ENCODE peak calls at places on chromosome 14, in four cellular contexts. C, Z, B and G are unnamed samples.

GRCh38 chr14:63992858-63993257 is 140.1 kb downstream of the SYNE2 start:
- DNase-seq in C (no peak), Z (no peak), B (no peak), G (no peak)

GRCh38 chr14:100371773-100372172 is 48.6 kb downstream of the SLC25A47 start:
- DNase-seq in C (no peak), Z (no peak), B (no peak), G (no peak)

GRCh38 chr14:76710093-76711010 is 50.9 kb upstream of the VASH1 start:
- DNase-seq in C (no peak), Z (peak; percentile 28), B (peak; percentile 22), G (peak; percentile 61)

GRCh38 chr14:28759056-28759657 is 7.4 kb upstream of the FOXG1 start:
- DNase-seq in C (no peak), Z (no peak), B (no peak), G (no peak)

GRCh38 chr14:53055003-53055402 is 98.1 kb downstream of the DDHD1 start:
- DNase-seq in C (peak; percentile 15), Z (peak; percentile 38), B (peak; percentile 21), G (peak; percentile 40)

GRCh38 chr14:52473557-52473956 is 78.7 kb downstream of the TXNDC16 start:
- DNase-seq in C (no peak), Z (peak; percentile 44), B (no peak), G (no peak)

GRCh38 chr14:104256025-104256424 is 117.6 kb downstream of the KIF26A start:
- DNase-seq in C (no peak), Z (no peak), B (no peak), G (no peak)

GRCh38 chr14:72793154-72793725 is 100.7 kb downstream of the DPF3 start:
- DNase-seq in C (no peak), Z (no peak), B (no peak), G (no peak)

GRCh38 chr14:73143003-73143402 is 6.7 kb downstream of the PSEN1 start:
- DNase-seq in C (no peak), Z (no peak), B (no peak), G (no peak)

GRCh38 chr14:100019156-100019882 is 45.9 kb upstream of the EVL start:
- DNase-seq in C (no peak), Z (peak; percentile 84), B (peak; percentile 32), G (peak; percentile 33)

GRCh38 chr14:103343905-103344797 is 10.1 kb downstream of the EIF5 start:
- DNase-seq in C (no peak), Z (no peak), B (no peak), G (no peak)

GRCh38 chr14:95274283-95274682 is 45.4 kb downstream of the CLMN start:
- DNase-seq in C (no peak), Z (no peak), B (no peak), G (no peak)
- TF ChIP-seq TARDBP in C (no peak), Z (no peak), B (no peak), G (no peak)

GRCh38 chr14:91380610-91381371 is 36.8 kb downstream of the CCDC88C start:
- DNase-seq in C (no peak), Z (no peak), B (no peak), G (peak; percentile 30)
- TF ChIP-seq TARDBP in C (no peak), Z (no peak), B (no peak), G (no peak)

DNA sequence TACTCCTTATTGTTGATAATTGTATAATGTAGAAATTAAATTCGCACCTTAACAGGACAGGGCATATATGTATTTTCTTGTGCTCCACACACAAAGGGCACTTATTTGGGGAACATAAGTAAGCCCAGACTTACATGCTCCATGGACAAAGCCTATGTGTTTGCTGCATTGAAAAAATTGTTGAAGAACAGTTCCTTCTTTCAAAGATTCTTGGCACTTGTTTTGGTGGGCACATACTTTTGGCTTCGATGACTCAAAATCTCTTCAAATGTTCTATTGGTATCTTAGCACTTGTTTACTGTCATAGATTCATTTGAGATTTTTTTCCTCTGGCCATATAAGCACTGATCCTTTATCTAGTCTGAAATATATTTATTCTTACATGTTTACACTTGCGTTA is 1.4 kb upstream of the MAP4K5 start:
- DNase-seq in C (no peak), Z (no peak), B (no peak), G (no peak)
- TF ChIP-seq TARDBP in C (no peak), Z (no peak), B (no peak), G (no peak)

GRCh38 chr14:31913370-31913769 is 163.7 kb upstream of the ARHGAP5 start:
- DNase-seq in C (no peak), Z (no peak), B (no peak), G (no peak)

GRCh38 chr14:31911160-31911559 is 165.9 kb upstream of the ARHGAP5 start:
- DNase-seq in C (no peak), Z (no peak), B (no peak), G (no peak)

DNA sequence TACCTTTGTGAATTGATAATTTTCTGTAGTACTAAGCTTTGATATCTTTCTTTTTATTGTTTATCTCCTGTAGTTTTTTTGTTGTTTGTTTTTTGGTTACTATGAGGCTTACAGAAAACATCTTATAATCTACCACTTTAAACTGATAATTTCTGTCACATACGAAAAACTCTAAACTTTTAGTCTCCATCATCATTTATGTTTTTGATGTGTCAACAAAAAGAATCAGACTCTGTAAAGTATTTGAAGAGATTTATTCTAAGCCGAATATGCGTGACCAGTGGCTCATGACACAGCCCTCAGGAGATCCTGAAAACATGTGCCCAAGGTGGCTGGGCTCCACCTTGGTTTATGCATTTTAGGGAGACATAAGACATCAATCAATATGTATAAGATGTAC is 167.1 kb upstream of the ARHGAP5 start:
- DNase-seq in C (no peak), Z (no peak), B (no peak), G (no peak)
- TF ChIP-seq TARDBP in C (no peak), Z (no peak), B (no peak), G (no peak)

GRCh38 chr14:54975856-54976255 is 51.0 kb downstream of the WDHD1 start:
- DNase-seq in C (no peak), Z (no peak), B (no peak), G (no peak)

GRCh38 chr14:54976316-54976715 is 50.6 kb downstream of the WDHD1 start:
- DNase-seq in C (no peak), Z (no peak), B (no peak), G (no peak)

GRCh38 chr14:54985156-54985555 is 41.7 kb downstream of the WDHD1 start:
- DNase-seq in C (no peak), Z (no peak), B (no peak), G (no peak)

GRCh38 chr14:54979039-54979438 is 47.9 kb downstream of the WDHD1 start:
- DNase-seq in C (no peak), Z (no peak), B (no peak), G (no peak)

GRCh38 chr14:54981698-54982097 is 45.2 kb downstream of the WDHD1 start:
- DNase-seq in C (no peak), Z (no peak), B (no peak), G (no peak)
- TF ChIP-seq TARDBP in C (no peak), Z (no peak), B (no peak), G (no peak)

DNA sequence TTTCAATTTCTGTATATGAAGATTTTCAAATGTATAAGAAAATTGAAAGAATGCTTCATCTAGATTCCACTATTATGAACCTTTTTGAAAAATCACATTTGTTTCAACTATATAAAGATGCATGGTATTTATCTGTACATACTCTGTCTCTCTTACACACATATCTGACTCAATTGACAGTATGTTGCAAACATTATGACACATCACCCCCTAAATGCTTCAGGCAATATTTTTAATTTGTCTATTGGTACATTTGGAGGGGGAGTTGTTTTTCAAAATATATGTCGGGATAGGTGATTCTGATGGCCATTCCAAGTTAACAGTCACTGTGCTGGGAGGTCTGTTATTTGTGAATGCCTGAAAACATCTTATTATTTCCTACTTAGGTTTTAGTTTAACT is 14.4 kb downstream of the PCNX1 start:
- DNase-seq in C (no peak), Z (no peak), B (no peak), G (no peak)
- TF ChIP-seq TARDBP in C (no peak), Z (no peak), B (no peak), G (no peak)

GRCh38 chr14:57085801-57086200 is 182.9 kb downstream of the EXOC5 start:
- DNase-seq in C (no peak), Z (no peak), B (no peak), G (no peak)
- TF ChIP-seq TARDBP in C (no peak), Z (no peak), B (no peak), G (no peak)

DNA sequence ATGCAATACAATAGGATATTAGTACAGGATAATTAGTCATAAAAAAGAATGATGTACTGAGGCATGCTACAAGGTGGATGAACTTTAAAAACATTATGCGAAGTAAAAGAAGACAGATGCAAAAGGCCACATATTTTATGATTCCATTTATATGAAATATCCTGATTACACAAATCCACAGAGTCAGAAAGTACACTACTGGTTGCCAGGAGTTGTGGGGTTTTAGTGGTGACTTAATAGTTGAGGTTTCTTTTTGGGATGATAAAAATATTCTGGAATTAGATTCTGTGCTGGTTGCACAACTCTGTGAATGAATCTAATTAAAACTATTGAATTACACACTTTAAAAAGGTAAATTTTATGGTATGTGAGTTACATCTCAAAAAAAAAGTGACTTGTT is 12.5 kb downstream of the TRIM9 start:
- DNase-seq in C (no peak), Z (no peak), B (no peak), G (no peak)
- TF ChIP-seq TARDBP in C (no peak), Z (no peak), B (no peak), G (no peak)

GRCh38 chr14:20001863-20002262 is at the start of gene OR4Q2:
- DNase-seq in C (no peak), Z (no peak), B (no peak), G (no peak)
- TF ChIP-seq TARDBP in C (no peak), Z (no peak), B (no peak), G (no peak)